ENCODE peak calls at places on chromosomes 16 and 17, in nine cellular contexts. One of them, this sample, is unnamed.

GRCh38 chr17:61316633-61317032 is 83.0 kb upstream of the TBX2 start:
- DNase-seq in IMR-90: no peak
- DNase-seq in uterus: no peak
- DNase-seq in fibroblast of pulmonary artery: no peak
- DNase-seq in neural progenitor cell: no peak
- DNase-seq in PC-3: no peak
- DNase-seq in stomach: no peak
- DNase-seq in left lung: no peak
- DNase-seq in mucosa of descending colon: no peak
- DNase-seq in this sample: no peak

GRCh38 chr17:55219939-55220338 is 44.8 kb upstream of the HLF start:
- DNase-seq in IMR-90: no peak
- DNase-seq in uterus: no peak
- DNase-seq in fibroblast of pulmonary artery: peak
- DNase-seq in neural progenitor cell: no peak
- DNase-seq in PC-3: no peak
- DNase-seq in stomach: no peak
- DNase-seq in left lung: no peak
- DNase-seq in mucosa of descending colon: no peak
- DNase-seq in this sample: no peak

GRCh38 chr17:83079766-83080616 is 582 bp downstream of the METRNL start:
- DNase-seq in IMR-90: no peak
- DNase-seq in uterus: no peak
- DNase-seq in fibroblast of pulmonary artery: no peak
- DNase-seq in neural progenitor cell: peak
- DNase-seq in PC-3: no peak
- DNase-seq in stomach: no peak
- DNase-seq in left lung: no peak
- DNase-seq in mucosa of descending colon: peak
- DNase-seq in this sample: no peak

GRCh38 chr17:82212331-82213250 is at the start of gene CCDC57:
- DNase-seq in IMR-90: peak
- DNase-seq in uterus: peak
- DNase-seq in fibroblast of pulmonary artery: peak
- DNase-seq in neural progenitor cell: peak
- DNase-seq in PC-3: peak
- DNase-seq in stomach: peak
- DNase-seq in left lung: peak
- DNase-seq in mucosa of descending colon: peak
- DNase-seq in this sample: peak

GRCh38 chr17:79085921-79086551 is 11.4 kb downstream of the ENGASE start:
- DNase-seq in IMR-90: no peak
- DNase-seq in uterus: no peak
- DNase-seq in fibroblast of pulmonary artery: no peak
- DNase-seq in neural progenitor cell: no peak
- DNase-seq in PC-3: no peak
- DNase-seq in stomach: no peak
- DNase-seq in left lung: no peak
- DNase-seq in mucosa of descending colon: no peak
- DNase-seq in this sample: no peak

GRCh38 chr16:54175552-54176375 is 110.8 kb downstream of the IRX3 start:
- DNase-seq in IMR-90: no peak
- DNase-seq in uterus: no peak
- DNase-seq in fibroblast of pulmonary artery: peak
- DNase-seq in neural progenitor cell: no peak
- DNase-seq in PC-3: no peak
- DNase-seq in stomach: no peak
- DNase-seq in left lung: no peak
- DNase-seq in mucosa of descending colon: no peak
- DNase-seq in this sample: no peak

GRCh38 chr17:78448356-78448993 is 70.0 kb downstream of the PGS1 start:
- DNase-seq in IMR-90: no peak
- DNase-seq in uterus: no peak
- DNase-seq in fibroblast of pulmonary artery: no peak
- DNase-seq in neural progenitor cell: no peak
- DNase-seq in PC-3: no peak
- DNase-seq in stomach: no peak
- DNase-seq in left lung: no peak
- DNase-seq in mucosa of descending colon: no peak
- DNase-seq in this sample: peak

GRCh38 chr17:27546624-27547300 is 84.2 kb upstream of the LGALS9 start:
- DNase-seq in IMR-90: peak
- DNase-seq in uterus: no peak
- DNase-seq in fibroblast of pulmonary artery: no peak
- DNase-seq in neural progenitor cell: no peak
- DNase-seq in PC-3: no peak
- DNase-seq in stomach: no peak
- DNase-seq in left lung: no peak
- DNase-seq in mucosa of descending colon: no peak
- DNase-seq in this sample: no peak

GRCh38 chr17:37138726-37139125 is 190.0 kb downstream of the AATF start:
- DNase-seq in IMR-90: peak
- DNase-seq in uterus: no peak
- DNase-seq in fibroblast of pulmonary artery: no peak
- DNase-seq in neural progenitor cell: no peak
- DNase-seq in PC-3: no peak
- DNase-seq in stomach: no peak
- DNase-seq in left lung: no peak
- DNase-seq in mucosa of descending colon: no peak
- DNase-seq in this sample: no peak

GRCh38 chr17:21510686-21511367 is 134.7 kb downstream of the KCNJ12 start:
- DNase-seq in IMR-90: no peak
- DNase-seq in uterus: no peak
- DNase-seq in fibroblast of pulmonary artery: no peak
- DNase-seq in neural progenitor cell: peak
- DNase-seq in PC-3: no peak
- DNase-seq in stomach: no peak
- DNase-seq in left lung: no peak
- DNase-seq in mucosa of descending colon: no peak
- DNase-seq in this sample: no peak

GRCh38 chr17:72702136-72702735 is 390.3 kb downstream of the SLC39A11 start:
- DNase-seq in IMR-90: peak
- DNase-seq in uterus: no peak
- DNase-seq in fibroblast of pulmonary artery: peak
- DNase-seq in neural progenitor cell: no peak
- DNase-seq in PC-3: peak
- DNase-seq in stomach: no peak
- DNase-seq in left lung: no peak
- DNase-seq in mucosa of descending colon: no peak
- DNase-seq in this sample: no peak

GRCh38 chr17:52660692-52661091 is 502.2 kb upstream of the CA10 start:
- DNase-seq in IMR-90: no peak
- DNase-seq in uterus: no peak
- DNase-seq in fibroblast of pulmonary artery: no peak
- DNase-seq in neural progenitor cell: no peak
- DNase-seq in PC-3: no peak
- DNase-seq in stomach: no peak
- DNase-seq in left lung: no peak
- DNase-seq in mucosa of descending colon: no peak
- DNase-seq in this sample: no peak

GRCh38 chr16:969508-970378 is 1.0 kb downstream of the LMF1 start:
- DNase-seq in IMR-90: peak
- DNase-seq in uterus: no peak
- DNase-seq in fibroblast of pulmonary artery: peak
- DNase-seq in neural progenitor cell: no peak
- DNase-seq in PC-3: peak
- DNase-seq in stomach: no peak
- DNase-seq in left lung: no peak
- DNase-seq in mucosa of descending colon: no peak
- DNase-seq in this sample: no peak

DNA sequence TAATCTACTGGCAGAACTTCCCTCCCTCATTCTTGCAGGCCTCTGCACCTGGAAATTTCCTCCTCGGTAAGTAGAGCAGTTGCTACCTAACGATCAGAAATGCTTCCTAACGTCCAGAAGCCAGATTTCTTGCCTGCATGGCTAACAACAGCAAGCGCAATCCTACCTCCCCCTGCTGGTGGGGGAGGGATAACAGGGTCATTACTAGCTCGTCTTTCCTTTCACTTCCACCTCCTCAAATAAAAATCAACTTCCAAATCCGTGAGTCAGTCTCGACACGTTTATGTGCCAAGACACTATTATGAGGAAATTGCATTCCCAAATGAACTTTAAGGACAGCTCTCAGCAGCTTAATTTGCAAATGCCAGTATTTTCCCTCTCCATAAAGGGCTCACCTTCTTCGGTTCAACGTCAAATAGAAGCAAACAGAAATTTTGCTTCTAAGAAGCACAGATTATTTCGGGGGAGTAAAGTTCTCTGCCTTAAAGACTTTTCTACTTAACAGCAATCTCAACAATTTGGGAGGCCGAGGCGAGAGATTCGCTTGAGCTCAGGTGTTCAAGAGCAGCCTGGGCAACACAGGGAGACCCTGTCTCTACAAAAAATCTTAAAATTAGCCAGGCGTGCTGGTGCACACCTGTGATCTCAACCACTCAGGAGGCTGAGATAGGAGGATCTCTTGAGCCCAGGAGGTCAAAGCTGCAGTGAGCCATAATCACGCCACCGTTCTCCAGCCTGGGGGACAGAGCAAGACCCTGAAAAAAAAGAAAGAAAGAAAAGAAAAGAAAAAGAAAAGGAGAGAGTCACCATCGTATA is 188.6 kb upstream of the PSMD7 start:
- DNase-seq in IMR-90: peak
- DNase-seq in uterus: no peak
- DNase-seq in fibroblast of pulmonary artery: peak
- DNase-seq in neural progenitor cell: peak
- DNase-seq in PC-3: peak
- DNase-seq in stomach: peak
- DNase-seq in left lung: no peak
- DNase-seq in mucosa of descending colon: peak
- DNase-seq in this sample: peak
- TF ChIP-seq CTCF in IMR-90: no peak
- TF ChIP-seq CTCF in uterus: peak
- TF ChIP-seq CTCF in fibroblast of pulmonary artery: peak
- TF ChIP-seq CTCF in neural progenitor cell: peak
- TF ChIP-seq CTCF in PC-3: peak
- TF ChIP-seq CTCF in stomach: peak
- TF ChIP-seq CTCF in left lung: peak
- TF ChIP-seq CTCF in mucosa of descending colon: peak
- TF ChIP-seq CTCF in this sample: peak

GRCh38 chr17:44947461-44948314 is at the start of gene KIF18B:
- DNase-seq in IMR-90: peak
- DNase-seq in uterus: peak
- DNase-seq in fibroblast of pulmonary artery: peak
- DNase-seq in neural progenitor cell: peak
- DNase-seq in PC-3: peak
- DNase-seq in stomach: peak
- DNase-seq in left lung: peak
- DNase-seq in mucosa of descending colon: peak
- DNase-seq in this sample: peak
- TF ChIP-seq CTCF in IMR-90: no peak
- TF ChIP-seq CTCF in uterus: no peak
- TF ChIP-seq CTCF in fibroblast of pulmonary artery: no peak
- TF ChIP-seq CTCF in neural progenitor cell: no peak
- TF ChIP-seq CTCF in PC-3: peak
- TF ChIP-seq CTCF in stomach: no peak
- TF ChIP-seq CTCF in left lung: peak
- TF ChIP-seq CTCF in mucosa of descending colon: no peak
- TF ChIP-seq CTCF in this sample: no peak

GRCh38 chr17:42309142-42309541 is 20.8 kb downstream of the STAT5A start:
- DNase-seq in IMR-90: no peak
- DNase-seq in uterus: no peak
- DNase-seq in fibroblast of pulmonary artery: no peak
- DNase-seq in neural progenitor cell: no peak
- DNase-seq in PC-3: no peak
- DNase-seq in stomach: no peak
- DNase-seq in left lung: no peak
- DNase-seq in mucosa of descending colon: no peak
- DNase-seq in this sample: no peak

GRCh38 chr17:42311240-42312034 is 23.1 kb downstream of the STAT5A start:
- DNase-seq in IMR-90: peak
- DNase-seq in uterus: peak
- DNase-seq in fibroblast of pulmonary artery: peak
- DNase-seq in neural progenitor cell: peak
- DNase-seq in PC-3: no peak
- DNase-seq in stomach: peak
- DNase-seq in left lung: peak
- DNase-seq in mucosa of descending colon: peak
- DNase-seq in this sample: peak

GRCh38 chr17:42312035-42312284 is 23.7 kb downstream of the STAT5A start:
- DNase-seq in IMR-90: no peak
- DNase-seq in uterus: no peak
- DNase-seq in fibroblast of pulmonary artery: no peak
- DNase-seq in neural progenitor cell: no peak
- DNase-seq in PC-3: no peak
- DNase-seq in stomach: no peak
- DNase-seq in left lung: no peak
- DNase-seq in mucosa of descending colon: no peak
- DNase-seq in this sample: no peak

GRCh38 chr17:42312285-42313130 is 24.2 kb downstream of the STAT5A start:
- DNase-seq in IMR-90: peak
- DNase-seq in uterus: peak
- DNase-seq in fibroblast of pulmonary artery: peak
- DNase-seq in neural progenitor cell: peak
- DNase-seq in PC-3: no peak
- DNase-seq in stomach: peak
- DNase-seq in left lung: peak
- DNase-seq in mucosa of descending colon: peak
- DNase-seq in this sample: peak

DNA sequence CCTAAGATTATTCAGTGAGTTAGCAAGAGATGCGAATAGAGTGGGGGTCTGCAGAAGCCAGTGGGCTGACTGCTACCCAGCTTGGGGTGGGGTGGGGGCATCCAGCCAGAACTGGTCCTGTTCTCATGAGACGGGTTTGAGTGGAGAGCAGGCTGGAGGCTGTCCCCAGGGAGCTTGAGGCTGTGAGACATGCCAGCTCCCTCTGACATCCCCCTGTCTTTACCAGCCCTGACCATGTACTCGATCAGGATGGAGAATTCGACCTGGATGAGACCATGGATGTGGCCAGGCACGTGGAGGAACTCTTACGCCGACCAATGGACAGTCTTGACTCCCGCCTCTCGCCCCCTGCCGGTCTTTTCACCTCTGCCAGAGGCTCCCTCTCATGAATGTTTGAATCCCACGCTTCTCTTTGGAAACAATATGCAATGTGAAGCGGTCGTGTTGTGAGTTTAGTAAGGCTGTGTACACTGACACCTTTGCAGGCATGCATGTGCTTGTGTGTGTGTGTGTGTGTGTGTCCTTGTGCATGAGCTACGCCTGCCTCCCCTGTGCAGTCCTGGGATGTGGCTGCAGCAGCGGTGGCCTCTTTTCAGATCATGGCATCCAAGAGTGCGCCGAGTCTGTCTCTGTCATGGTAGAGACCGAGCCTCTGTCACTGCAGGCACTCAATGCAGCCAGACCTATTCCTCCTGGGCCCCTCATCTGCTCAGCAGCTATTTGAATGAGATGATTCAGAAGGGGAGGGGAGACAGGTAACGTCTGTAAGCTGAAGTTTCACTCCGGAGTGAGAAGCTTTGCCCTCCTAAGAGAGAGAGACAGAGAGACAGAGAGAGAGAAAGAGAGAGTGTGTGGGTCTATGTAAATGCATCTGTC is 22.2 kb downstream of the STAT5A start:
- DNase-seq in IMR-90: no peak
- DNase-seq in uterus: peak
- DNase-seq in fibroblast of pulmonary artery: no peak
- DNase-seq in neural progenitor cell: peak
- DNase-seq in PC-3: no peak
- DNase-seq in stomach: no peak
- DNase-seq in left lung: no peak
- DNase-seq in mucosa of descending colon: no peak
- DNase-seq in this sample: peak
- TF ChIP-seq CTCF in IMR-90: no peak
- TF ChIP-seq CTCF in uterus: no peak
- TF ChIP-seq CTCF in fibroblast of pulmonary artery: peak
- TF ChIP-seq CTCF in neural progenitor cell: peak
- TF ChIP-seq CTCF in PC-3: no peak
- TF ChIP-seq CTCF in stomach: no peak
- TF ChIP-seq CTCF in left lung: no peak
- TF ChIP-seq CTCF in mucosa of descending colon: no peak
- TF ChIP-seq CTCF in this sample: no peak

GRCh38 chr17:40556884-40557414 is 8.3 kb downstream of the CCR7 start:
- DNase-seq in IMR-90: no peak
- DNase-seq in uterus: no peak
- DNase-seq in fibroblast of pulmonary artery: no peak
- DNase-seq in neural progenitor cell: no peak
- DNase-seq in PC-3: no peak
- DNase-seq in stomach: peak
- DNase-seq in left lung: no peak
- DNase-seq in mucosa of descending colon: no peak
- DNase-seq in this sample: peak
- TF ChIP-seq CTCF in IMR-90: no peak
- TF ChIP-seq CTCF in uterus: no peak
- TF ChIP-seq CTCF in fibroblast of pulmonary artery: no peak
- TF ChIP-seq CTCF in neural progenitor cell: no peak
- TF ChIP-seq CTCF in PC-3: no peak
- TF ChIP-seq CTCF in stomach: no peak
- TF ChIP-seq CTCF in left lung: no peak
- TF ChIP-seq CTCF in mucosa of descending colon: no peak
- TF ChIP-seq CTCF in this sample: no peak

This sample was measured in activated CD8-positive, alpha-beta T cell treated with anti-CD3 and anti-CD28 coated beads for 36 hours.